ENCODE peak calls at places on chromosomes 16 and 17, in four cellular contexts. T is GM06990, B is PC-3, H is sigmoid colon. K is an unnamed sample.

GRCh38 chr17:7887482-7888183 is 956 bp upstream of the CHD3 start:
- DNase-seq in T (peak), B (peak), H (peak), K (peak)

GRCh38 chr17:48598727-48599126 is 5.1 kb upstream of the HOXB5 start:
- DNase-seq in T (no peak), B (no peak), H (no peak), K (no peak)

GRCh38 chr17:47945080-47945479 is 3.7 kb downstream of the PNPO start:
- DNase-seq in T (no peak), B (no peak), H (no peak), K (peak)

GRCh38 chr17:33688771-33689170 is 395.7 kb upstream of the ASIC2 start:
- DNase-seq in T (no peak), B (no peak), H (no peak), K (no peak)

GRCh38 chr17:38444151-38444550 is 15.9 kb downstream of the ARHGAP23 start:
- DNase-seq in T (peak), B (peak), H (peak), K (peak)

GRCh38 chr16:8756755-8757154 is 40.7 kb downstream of the TMEM186 start:
- DNase-seq in T (no peak), B (no peak), H (no peak), K (no peak)

GRCh38 chr16:19815418-19815817 is 69.2 kb downstream of the GPRC5B start:
- DNase-seq in T (no peak), B (no peak), H (no peak), K (no peak)

GRCh38 chr16:87076950-87077749 is 240.0 kb downstream of the C16orf95 start:
- DNase-seq in T (peak), B (peak), H (peak), K (no peak)

GRCh38 chr16:2838928-2839327 is 8.8 kb downstream of the ZG16B start:
- DNase-seq in T (peak), B (peak), H (no peak), K (peak)

GRCh38 chr17:42291136-42291535 is 2.8 kb downstream of the STAT5A start:
- DNase-seq in T (no peak), B (no peak), H (peak), K (no peak)

GRCh38 chr17:28622186-28622585 is 8.2 kb upstream of the RSKR start:
- DNase-seq in T (no peak), B (no peak), H (no peak), K (no peak)

GRCh38 chr17:81295678-81296381 is 723 bp upstream of the SLC38A10 start:
- DNase-seq in T (peak), B (peak), H (no peak), K (no peak)

GRCh38 chr16:85678821-85679220 is 9.9 kb downstream of the GINS2 start:
- DNase-seq in T (no peak), B (no peak), H (no peak), K (no peak)
- H3K4me3 ChIP-seq in T (no peak), B (no peak), H (no peak), K (no peak)

DNA sequence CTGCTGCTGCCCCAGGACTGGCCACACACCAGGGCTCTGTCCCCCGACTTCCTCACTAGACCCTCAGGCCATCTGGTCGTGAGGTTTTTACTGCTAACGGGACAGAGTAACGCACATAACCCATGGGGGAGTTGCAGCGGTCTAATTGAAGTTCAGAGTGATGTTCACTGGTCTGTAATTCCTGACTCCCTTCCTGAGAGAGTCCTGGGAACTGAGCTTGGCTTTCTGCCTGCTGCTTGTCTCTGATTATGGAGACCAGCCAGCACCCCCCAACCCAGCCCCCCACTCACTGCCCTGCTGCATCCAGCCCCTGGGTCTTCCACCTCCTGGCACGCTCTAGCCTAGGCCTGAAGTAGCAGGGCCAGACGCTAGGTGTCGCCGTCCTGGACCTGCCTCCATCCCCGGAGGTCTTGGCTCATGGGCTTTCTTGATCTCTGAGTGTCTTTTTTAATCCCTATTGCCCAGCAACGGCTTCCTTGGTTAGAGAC is 192.9 kb downstream of the CCDC182 start:
- DNase-seq in T (peak), B (no peak), H (no peak), K (no peak)
- TF ChIP-seq CTCF in T (peak), B (no peak), H (peak), K (no peak)

GRCh38 chr16:31177136-31177535 is 2.8 kb upstream of the FUS start:
- DNase-seq in T (no peak), B (peak), H (no peak), K (peak)
- H3K4me3 ChIP-seq in T (no peak), B (no peak), H (no peak), K (no peak)

GRCh38 chr16:15773964-15774363 is 82.9 kb downstream of the MYH11 start:
- DNase-seq in T (no peak), B (no peak), H (no peak), K (no peak)

GRCh38 chr16:15770107-15770506 is 86.7 kb downstream of the MYH11 start:
- DNase-seq in T (no peak), B (no peak), H (no peak), K (no peak)

GRCh38 chr16:15770512-15770911 is 86.3 kb downstream of the MYH11 start:
- DNase-seq in T (no peak), B (no peak), H (no peak), K (no peak)

GRCh38 chr16:15772579-15773293 is 84.1 kb downstream of the MYH11 start:
- DNase-seq in T (no peak), B (peak), H (no peak), K (no peak)

GRCh38 chr16:15771694-15772093 is 85.1 kb downstream of the MYH11 start:
- DNase-seq in T (no peak), B (no peak), H (no peak), K (no peak)
- TF ChIP-seq CTCF in T (no peak), B (no peak), H (no peak), K (no peak)

GRCh38 chr17:2274414-2274813 is 29.2 kb downstream of the SMG6 start:
- DNase-seq in T (no peak), B (no peak), H (no peak), K (no peak)
- H3K4me3 ChIP-seq in T (no peak), B (no peak), H (no peak), K (no peak)

GRCh38 chr16:84618428-84619102 is 687 bp upstream of the COTL1 start:
- DNase-seq in T (no peak), B (peak), H (no peak), K (peak)
- TF ChIP-seq CTCF in T (no peak), B (no peak), H (peak), K (no peak)

DNA sequence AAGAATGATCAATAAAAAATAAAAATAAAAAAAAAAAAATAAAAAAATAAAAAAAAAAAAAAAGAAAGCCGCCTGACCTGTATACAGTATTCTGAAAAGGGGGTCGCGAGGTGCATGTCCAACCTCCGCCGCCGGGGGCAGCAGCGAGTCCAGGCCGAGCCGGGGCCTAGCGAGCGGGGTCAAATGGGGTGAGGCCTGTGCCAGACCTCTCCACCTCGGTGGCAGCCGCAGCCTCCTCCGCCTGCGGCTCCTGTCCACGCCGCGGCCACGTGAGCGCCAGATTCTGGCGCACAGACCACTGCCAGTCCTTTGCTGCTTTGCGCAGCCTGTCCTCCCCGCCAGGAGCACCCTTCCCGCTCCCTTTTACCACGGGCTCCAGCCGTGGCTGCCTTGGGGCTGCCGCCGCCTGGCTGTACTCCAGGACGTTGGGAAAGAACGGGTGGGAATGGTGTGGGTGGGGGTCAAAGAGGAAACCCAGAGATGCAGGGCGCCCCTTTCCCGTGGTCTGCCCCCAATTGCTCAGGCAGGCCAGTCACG is 2.4 kb upstream of the BCKDK start:
- DNase-seq in T (peak), B (peak), H (peak), K (peak)
- H3K4me3 ChIP-seq in T (no peak), B (no peak), H (peak), K (no peak)

GRCh38 chr16:73196670-73197069 is 148.7 kb upstream of the ZFHX3 start:
- DNase-seq in T (peak), B (peak), H (peak), K (peak)

GRCh38 chr16:73197598-73197997 is 149.7 kb upstream of the ZFHX3 start:
- DNase-seq in T (no peak), B (no peak), H (no peak), K (no peak)

GRCh38 chr16:73202176-73202729 is 154.3 kb upstream of the ZFHX3 start:
- DNase-seq in T (no peak), B (no peak), H (no peak), K (no peak)

GRCh38 chr16:73204359-73205152 is 156.6 kb upstream of the ZFHX3 start:
- DNase-seq in T (no peak), B (no peak), H (no peak), K (no peak)

DNA sequence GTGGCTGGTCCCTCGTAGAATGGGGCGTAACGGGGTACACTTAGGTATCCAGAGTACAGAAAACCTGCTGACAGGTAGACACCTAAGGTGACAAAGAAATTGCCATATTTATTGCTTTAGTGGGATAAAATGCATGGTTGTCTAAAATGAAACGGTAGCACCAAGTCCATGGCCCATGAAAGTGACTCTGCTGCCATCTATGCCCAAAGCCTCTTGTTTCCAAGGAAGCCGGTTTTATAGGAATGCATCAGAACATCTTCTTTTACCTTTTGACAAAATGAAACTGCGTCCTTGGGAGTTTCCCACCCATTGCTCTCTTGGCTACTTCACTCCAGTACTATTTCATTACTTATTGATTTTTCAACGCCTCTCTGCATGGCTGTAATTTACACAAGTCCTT is 151.3 kb upstream of the ZFHX3 start:
- DNase-seq in T (no peak), B (no peak), H (no peak), K (no peak)
- TF ChIP-seq CTCF in T (no peak), B (peak), H (no peak), K (no peak)

GRCh38 chr16:25106567-25107465 is 4.7 kb upstream of the LCMT1 start:
- DNase-seq in T (peak), B (peak), H (peak), K (peak)
- H3K4me3 ChIP-seq in T (peak), B (peak), H (peak), K (peak)

K was measured in HL-60.